ENCODE peak calls at places on chromosomes 5 and 9, in six cellular contexts. X, W, Y, C, R and L are unnamed samples.

GRCh38 chr5:177565046-177565445 is 10.7 kb upstream of the FAM193B start:
- DNase-seq in C (no peak), W (no peak), Y (no peak), R (no peak), X (no peak), L (no peak)

GRCh38 chr5:137565450-137565849 is 66.3 kb upstream of the SPOCK1 start:
- DNase-seq in C (no peak), R (no peak), Y (peak), X (no peak), W (no peak), L (no peak)

GRCh38 chr5:3963662-3964061 is 368.0 kb downstream of the IRX1 start:
- DNase-seq in Y (no peak), X (no peak), C (no peak), W (no peak), R (no peak), L (no peak)

GRCh38 chr5:1501372-1502045 is 22.3 kb downstream of the LPCAT1 start:
- DNase-seq in W (no peak), C (no peak), X (no peak), Y (no peak), R (no peak), L (no peak)

GRCh38 chr5:96790851-96791513 is 16.8 kb downstream of the ERAP1 start:
- DNase-seq in X (no peak), Y (no peak), R (no peak), W (no peak), C (no peak), L (no peak)

GRCh38 chr9:130636648-130637020 is 27.8 kb upstream of the PRDM12 start:
- DNase-seq in R (no peak), X (no peak), C (no peak), Y (no peak), W (no peak), L (no peak)

GRCh38 chr9:128106181-128106939 is 21.2 kb downstream of the PTGES2 start:
- DNase-seq in R (no peak), Y (no peak), X (no peak), C (no peak), W (no peak), L (no peak)

GRCh38 chr5:119541716-119542115 is 87.6 kb upstream of the FAM170A start:
- DNase-seq in R (no peak), W (no peak), Y (no peak), C (no peak), X (peak), L (no peak)

GRCh38 chr5:112419050-112419595 is at the start of gene EPB41L4A:
- DNase-seq in C (no peak), Y (no peak), W (no peak), X (peak), R (peak), L (no peak)

GRCh38 chr9:31119882-31120481 is 1264.5 kb upstream of the ACO1 start:
- DNase-seq in X (peak), W (peak), Y (no peak), C (peak), R (peak), L (no peak)

GRCh38 chr5:67085616-67086015 is 111.0 kb downstream of the CD180 start:
- DNase-seq in Y (no peak), W (no peak), X (no peak), C (no peak), R (peak), L (no peak)

GRCh38 chr9:130058154-130058553 is 4.4 kb downstream of the GPR107 start:
- DNase-seq in R (no peak), Y (no peak), X (no peak), W (no peak), C (no peak), L (no peak)

GRCh38 chr9:90219548-90220118 is 423.0 kb downstream of the DIRAS2 start:
- DNase-seq in X (no peak), Y (no peak), W (peak), C (peak), R (no peak), L (no peak)

GRCh38 chr5:84301535-84301934 is 83.1 kb downstream of the EDIL3 start:
- DNase-seq in C (no peak), R (no peak), Y (no peak), W (no peak), X (no peak), L (no peak)

GRCh38 chr9:127516835-127517607 is 65.7 kb downstream of the LRSAM1 start:
- DNase-seq in W (no peak), R (no peak), Y (no peak), X (no peak), C (no peak), L (no peak)

GRCh38 chr9:98280574-98280973 is 25.1 kb upstream of the TBC1D2 start:
- DNase-seq in Y (no peak), X (peak), W (no peak), C (no peak), R (peak), L (no peak)

GRCh38 chr9:87585456-87585855 is 87.8 kb downstream of the DAPK1 start:
- DNase-seq in W (no peak), Y (no peak), X (no peak), C (no peak), R (no peak), L (no peak)

GRCh38 chr9:6051511-6051950 is 36.1 kb upstream of the RANBP6 start:
- DNase-seq in X (no peak), Y (no peak), C (no peak), W (no peak), R (no peak), L (no peak)

GRCh38 chr5:170225326-170226137 is 7.3 kb upstream of the C5orf58 start:
- DNase-seq in Y (peak), X (peak), R (peak), C (peak), W (peak), L (peak)

GRCh38 chr9:120925535-120926396 is 830 bp downstream of the TRAF1 start:
- DNase-seq in Y (peak), C (peak), R (no peak), X (peak), W (peak), L (peak)

GRCh38 chr5:149422429-149423286 is 43.6 kb upstream of the IL17B start:
- DNase-seq in C (no peak), Y (peak), R (no peak), W (no peak), X (peak), L (peak)

GRCh38 chr5:152688561-152689274 is 283.6 kb upstream of the NMUR2 start:
- DNase-seq in C (no peak), Y (peak), X (peak), R (no peak), W (no peak), L (peak)

GRCh38 chr9:69645488-69645887 is 26.7 kb downstream of the APBA1 start:
- DNase-seq in R (peak), X (peak), Y (no peak), C (no peak), W (no peak), L (no peak)

GRCh38 chr9:84121991-84122523 is 141.5 kb downstream of the RMI1 start:
- DNase-seq in C (no peak), Y (peak), X (no peak), W (no peak), R (peak), L (peak)

GRCh38 chr9:32875748-32876147 is 92.4 kb downstream of the TMEM215 start:
- DNase-seq in W (no peak), X (no peak), C (no peak), Y (no peak), R (no peak), L (no peak)

GRCh38 chr5:32449216-32449721 is 4.7 kb upstream of the ZFR start:
- DNase-seq in X (no peak), R (no peak), W (no peak), C (no peak), Y (no peak), L (no peak)

GRCh38 chr5:34854459-34855174 is 15.7 kb downstream of the TTC23L start:
- DNase-seq in X (no peak), Y (no peak), R (peak), W (no peak), C (no peak), L (peak)

GRCh38 chr5:59760798-59761348 is 132.7 kb downstream of the PDE4D start:
- DNase-seq in C (no peak), R (no peak), Y (peak), W (no peak), X (no peak), L (no peak)

GRCh38 chr9:38445154-38446043 is 21.1 kb upstream of the IGFBPL1 start:
- DNase-seq in W (no peak), R (no peak), C (no peak), X (no peak), Y (no peak), L (no peak)

GRCh38 chr5:1826235-1826980 is 25.2 kb downstream of the NDUFS6 start:
- DNase-seq in X (no peak), R (no peak), W (no peak), C (no peak), Y (no peak), L (no peak)

GRCh38 chr5:16742938-16743337 is 126.1 kb upstream of the RETREG1 start:
- DNase-seq in Y (no peak), R (no peak), X (no peak), C (no peak), W (no peak), L (no peak)

GRCh38 chr9:16133556-16134227 is 580.8 kb downstream of the CCDC171 start:
- DNase-seq in X (peak), R (peak), C (no peak), Y (no peak), W (no peak), L (no peak)

GRCh38 chr5:172758077-172758835 is 12.7 kb downstream of the DUSP1 start:
- DNase-seq in C (no peak), W (no peak), X (peak), Y (peak), R (no peak), L (peak)